ENCODE peak calls at places on chromosomes 11 and 22, in five cellular contexts. One of them, this sample, is unnamed.

GRCh38 chr11:65928667-65929066 is 9.4 kb downstream of the DRAP1 start:
- DNase-seq in stromal cell of bone marrow: no peak
- DNase-seq in astrocyte of the spinal cord: no peak
- DNase-seq in NCI-H1105: no peak
- DNase-seq in NCI-H345: no peak
- DNase-seq in this sample: no peak

GRCh38 chr11:63915961-63916836 is 765 bp downstream of the RCOR2 start:
- DNase-seq in stromal cell of bone marrow: no peak
- DNase-seq in astrocyte of the spinal cord: no peak
- DNase-seq in NCI-H1105: peak
- DNase-seq in NCI-H345: peak
- DNase-seq in this sample: no peak

GRCh38 chr11:67642490-67643120 is 3.0 kb upstream of the TBX10 start:
- DNase-seq in stromal cell of bone marrow: no peak
- DNase-seq in astrocyte of the spinal cord: no peak
- DNase-seq in NCI-H1105: no peak
- DNase-seq in NCI-H345: no peak
- DNase-seq in this sample: no peak

GRCh38 chr22:46348099-46348695 is 12.7 kb downstream of the TRMU start:
- DNase-seq in stromal cell of bone marrow: no peak
- DNase-seq in astrocyte of the spinal cord: no peak
- DNase-seq in NCI-H1105: no peak
- DNase-seq in NCI-H345: no peak
- DNase-seq in this sample: no peak

GRCh38 chr11:12841946-12842630 is 167.0 kb upstream of the RASSF10 start:
- DNase-seq in stromal cell of bone marrow: peak
- DNase-seq in astrocyte of the spinal cord: peak
- DNase-seq in NCI-H1105: peak
- DNase-seq in NCI-H345: peak
- DNase-seq in this sample: peak

GRCh38 chr11:106625566-106625965 is 392.7 kb downstream of the GUCY1A2 start:
- DNase-seq in stromal cell of bone marrow: no peak
- DNase-seq in astrocyte of the spinal cord: no peak
- DNase-seq in NCI-H1105: no peak
- DNase-seq in NCI-H345: no peak
- DNase-seq in this sample: no peak

GRCh38 chr11:587978-588380 is 11.7 kb downstream of the PHRF1 start:
- DNase-seq in stromal cell of bone marrow: no peak
- DNase-seq in astrocyte of the spinal cord: peak
- DNase-seq in NCI-H1105: no peak
- DNase-seq in NCI-H345: no peak
- DNase-seq in this sample: no peak

GRCh38 chr11:30348035-30348434 is 25.1 kb downstream of the ARL14EP start:
- DNase-seq in stromal cell of bone marrow: no peak
- DNase-seq in astrocyte of the spinal cord: no peak
- DNase-seq in NCI-H1105: no peak
- DNase-seq in NCI-H345: no peak
- DNase-seq in this sample: no peak

GRCh38 chr11:63884191-63884590 is 32.8 kb downstream of the RCOR2 start:
- DNase-seq in stromal cell of bone marrow: no peak
- DNase-seq in astrocyte of the spinal cord: no peak
- DNase-seq in NCI-H1105: no peak
- DNase-seq in NCI-H345: no peak
- DNase-seq in this sample: no peak

GRCh38 chr11:71204294-71204693 is 48.1 kb downstream of the SHANK2 start:
- DNase-seq in stromal cell of bone marrow: no peak
- DNase-seq in astrocyte of the spinal cord: no peak
- DNase-seq in NCI-H1105: no peak
- DNase-seq in NCI-H345: peak
- DNase-seq in this sample: no peak

GRCh38 chr22:34214372-34214771 is 294.1 kb upstream of the LARGE1 start:
- DNase-seq in stromal cell of bone marrow: no peak
- DNase-seq in astrocyte of the spinal cord: no peak
- DNase-seq in NCI-H1105: no peak
- DNase-seq in NCI-H345: no peak
- DNase-seq in this sample: no peak

GRCh38 chr11:121112498-121113455 is 11.7 kb downstream of the TECTA start:
- DNase-seq in stromal cell of bone marrow: peak
- DNase-seq in astrocyte of the spinal cord: peak
- DNase-seq in NCI-H1105: peak
- DNase-seq in NCI-H345: peak
- DNase-seq in this sample: peak

GRCh38 chr11:280762-281485 is 2.7 kb downstream of the NLRP6 start:
- DNase-seq in stromal cell of bone marrow: no peak
- DNase-seq in astrocyte of the spinal cord: no peak
- DNase-seq in NCI-H1105: no peak
- DNase-seq in NCI-H345: no peak
- DNase-seq in this sample: no peak

GRCh38 chr11:84243629-84244263 is 957.6 kb upstream of the CCDC90B start:
- DNase-seq in stromal cell of bone marrow: no peak
- DNase-seq in astrocyte of the spinal cord: no peak
- DNase-seq in NCI-H1105: no peak
- DNase-seq in NCI-H345: no peak
- DNase-seq in this sample: no peak

GRCh38 chr11:22433066-22433450 is 94.9 kb downstream of the SLC17A6 start:
- DNase-seq in stromal cell of bone marrow: no peak
- DNase-seq in astrocyte of the spinal cord: no peak
- DNase-seq in NCI-H1105: peak
- DNase-seq in NCI-H345: no peak
- DNase-seq in this sample: no peak

GRCh38 chr11:112497826-112498225 is 237.2 kb upstream of the PLET1 start:
- DNase-seq in stromal cell of bone marrow: no peak
- DNase-seq in astrocyte of the spinal cord: no peak
- DNase-seq in NCI-H1105: no peak
- DNase-seq in NCI-H345: no peak
- DNase-seq in this sample: no peak

GRCh38 chr22:40156001-40156516 is 21.7 kb upstream of the TNRC6B start:
- DNase-seq in stromal cell of bone marrow: no peak
- DNase-seq in astrocyte of the spinal cord: peak
- DNase-seq in NCI-H1105: peak
- DNase-seq in NCI-H345: peak
- DNase-seq in this sample: peak

This sample was measured in NCI-H2029 treated with DMSO at 0.1 percent for 48 hours.